ENCODE peak calls at places on chromosomes 16 and 17, in nine cellular contexts. X is body of pancreas, L is IMR-90, O is right lobe of liver, D is heart left ventricle, Z is HCT116, Q is A549, E is upper lobe of left lung, T is K562. R is an unnamed sample.

GRCh38 chr16:19520861-19521331 is 1.0 kb downstream of the GDE1 start:
- ATAC-seq in T (peak), O (no peak), X (no peak), Z (no peak), D (no peak), E (no peak), L (no peak), Q (no peak), R (no peak)

GRCh38 chr16:68434654-68435210 is 13.6 kb downstream of the SMPD3 start:
- ATAC-seq in X (no peak), L (no peak), T (no peak), E (no peak), O (no peak), Q (no peak), Z (no peak), D (no peak), R (no peak)

GRCh38 chr16:83994087-83994486 is 26.0 kb downstream of the NECAB2 start:
- ATAC-seq in X (no peak), D (no peak), Q (peak), T (peak), L (peak), E (peak), O (peak), Z (no peak), R (no peak)

GRCh38 chr17:38591759-38592241 is 14.0 kb downstream of the SRCIN1 start:
- ATAC-seq in Q (no peak), O (peak), L (no peak), E (peak), X (no peak), T (no peak), D (peak), Z (peak), R (no peak)

GRCh38 chr17:82031885-82032627 is 578 bp downstream of the RAC3 start:
- ATAC-seq in X (peak), Q (peak), T (peak), D (no peak), O (peak), Z (peak), E (peak), L (peak), R (no peak)

GRCh38 chr16:78058165-78058564 is 35.8 kb downstream of the CLEC3A start:
- ATAC-seq in Z (no peak), D (no peak), Q (no peak), X (no peak), O (no peak), E (no peak), T (no peak), L (no peak), R (no peak)

GRCh38 chr17:65155622-65156021 is 18.5 kb downstream of the RGS9 start:
- ATAC-seq in Z (no peak), X (no peak), D (no peak), T (no peak), E (no peak), Q (no peak), O (no peak), L (peak), R (no peak)

GRCh38 chr16:50496990-50497389 is 51.2 kb upstream of the NKD1 start:
- ATAC-seq in E (no peak), D (no peak), O (no peak), Q (no peak), L (no peak), T (peak), X (no peak), Z (peak), R (no peak)

GRCh38 chr17:81427446-81428120 is 32.3 kb downstream of the BAHCC1 start:
- ATAC-seq in T (no peak), D (peak), Q (no peak), X (peak), Z (no peak), E (no peak), O (peak), L (no peak), R (no peak)

GRCh38 chr16:51982715-51983680 is 563.9 kb downstream of the TOX3 start:
- ATAC-seq in D (peak), Q (peak), T (no peak), E (peak), O (peak), X (peak), L (peak), Z (no peak), R (no peak)

GRCh38 chr17:78186689-78187595 is at the start of the genes AFMID and TK1:
- ATAC-seq in X (peak), O (peak), Q (peak), T (peak), E (peak), L (peak), D (peak), Z (peak), R (peak)

GRCh38 chr17:73586921-73587680 is 57.1 kb downstream of the SDK2 start:
- ATAC-seq in Q (no peak), T (peak), X (no peak), Z (peak), E (no peak), D (peak), L (no peak), O (no peak), R (no peak)

GRCh38 chr16:89893642-89894548 is 20.5 kb downstream of the TCF25 start:
- ATAC-seq in O (no peak), T (peak), L (no peak), Q (peak), E (peak), Z (no peak), D (no peak), X (no peak), R (no peak)

GRCh38 chr17:35521150-35521549 is 16.3 kb downstream of the SLFN12L start:
- ATAC-seq in D (no peak), O (no peak), X (no peak), T (no peak), Z (no peak), Q (no peak), E (no peak), L (no peak), R (no peak)

GRCh38 chr17:42744806-42745617 is at the start of gene EZH1:
- ATAC-seq in T (peak), O (peak), X (peak), L (peak), Q (peak), E (peak), Z (peak), D (peak), R (peak)

GRCh38 chr16:23222929-23223328 is 40.4 kb downstream of the SCNN1G start:
- ATAC-seq in D (no peak), E (no peak), Q (no peak), L (no peak), Z (no peak), T (no peak), O (no peak), X (no peak), R (no peak)

GRCh38 chr17:64628641-64629040 is 33.5 kb downstream of the SMURF2 start:
- ATAC-seq in O (no peak), X (no peak), Z (no peak), Q (no peak), L (no peak), E (no peak), D (no peak), T (peak), R (no peak)

GRCh38 chr16:27511657-27512056 is 38.1 kb downstream of the GTF3C1 start:
- ATAC-seq in E (no peak), O (no peak), L (no peak), X (no peak), T (no peak), Z (no peak), D (peak), Q (no peak), R (no peak)

GRCh38 chr17:35218901-35219300 is 24.0 kb upstream of the SLFN5 start:
- ATAC-seq in D (peak), Z (no peak), Q (peak), T (no peak), E (peak), X (no peak), O (peak), L (no peak), R (no peak)

GRCh38 chr16:30472328-30472942 is at the start of gene ITGAL:
- ATAC-seq in O (peak), D (peak), L (no peak), Z (no peak), E (peak), T (no peak), Q (no peak), X (no peak), R (no peak)

GRCh38 chr17:74295625-74296547 is 21.9 kb downstream of the DNAI2 start:
- ATAC-seq in D (peak), E (peak), X (no peak), O (peak), Z (no peak), T (peak), Q (peak), L (no peak), R (no peak)

GRCh38 chr16:57392694-57393093 is 11.9 kb upstream of the CCL17 start:
- ATAC-seq in E (no peak), L (no peak), D (no peak), O (no peak), X (peak), Q (no peak), Z (no peak), T (no peak), R (no peak)

GRCh38 chr16:12613131-12613991 is 190.3 kb downstream of the CPPED1 start:
- ATAC-seq in L (no peak), D (no peak), E (no peak), Q (peak), Z (peak), O (peak), T (peak), X (no peak), R (no peak)

GRCh38 chr17:74513987-74514631 is 17.2 kb downstream of the CD300LB start:
- ATAC-seq in X (no peak), Q (peak), D (no peak), E (no peak), L (no peak), Z (peak), O (peak), T (no peak), R (no peak)

GRCh38 chr17:80294210-80294609 is 33.6 kb downstream of the RNF213 start:
- ATAC-seq in E (peak), L (no peak), T (no peak), O (peak), X (no peak), Z (no peak), Q (no peak), D (no peak), R (peak)

GRCh38 chr17:40915721-40916256 is 21.7 kb downstream of the KRT23 start:
- ATAC-seq in E (peak), L (peak), D (no peak), X (peak), Z (peak), Q (peak), T (no peak), O (no peak), R (no peak)

GRCh38 chr17:17032131-17032692 is 10.0 kb upstream of the MPRIP start:
- ATAC-seq in L (peak), Z (peak), X (peak), E (peak), T (no peak), Q (peak), O (peak), D (peak), R (peak)

GRCh38 chr17:82385559-82386255 is 14.1 kb downstream of the UTS2R start:
- ATAC-seq in L (no peak), Z (no peak), T (no peak), O (peak), D (no peak), Q (no peak), E (peak), X (no peak), R (no peak)

GRCh38 chr16:57823836-57824235 is 21.5 kb upstream of the KIFC3 start:
- ATAC-seq in E (no peak), T (no peak), L (no peak), D (no peak), Q (no peak), O (peak), Z (no peak), X (no peak), R (no peak)

GRCh38 chr17:27294689-27295630 is 1.0 kb downstream of the WSB1 start:
- ATAC-seq in X (peak), O (peak), E (peak), Z (peak), L (peak), Q (peak), D (peak), T (peak), R (peak)
- TF ChIP-seq POLR2A in X (peak), O (peak), E (peak), Z (no peak), L (peak), Q (no peak), D (peak), T (no peak), R (peak)

DNA sequence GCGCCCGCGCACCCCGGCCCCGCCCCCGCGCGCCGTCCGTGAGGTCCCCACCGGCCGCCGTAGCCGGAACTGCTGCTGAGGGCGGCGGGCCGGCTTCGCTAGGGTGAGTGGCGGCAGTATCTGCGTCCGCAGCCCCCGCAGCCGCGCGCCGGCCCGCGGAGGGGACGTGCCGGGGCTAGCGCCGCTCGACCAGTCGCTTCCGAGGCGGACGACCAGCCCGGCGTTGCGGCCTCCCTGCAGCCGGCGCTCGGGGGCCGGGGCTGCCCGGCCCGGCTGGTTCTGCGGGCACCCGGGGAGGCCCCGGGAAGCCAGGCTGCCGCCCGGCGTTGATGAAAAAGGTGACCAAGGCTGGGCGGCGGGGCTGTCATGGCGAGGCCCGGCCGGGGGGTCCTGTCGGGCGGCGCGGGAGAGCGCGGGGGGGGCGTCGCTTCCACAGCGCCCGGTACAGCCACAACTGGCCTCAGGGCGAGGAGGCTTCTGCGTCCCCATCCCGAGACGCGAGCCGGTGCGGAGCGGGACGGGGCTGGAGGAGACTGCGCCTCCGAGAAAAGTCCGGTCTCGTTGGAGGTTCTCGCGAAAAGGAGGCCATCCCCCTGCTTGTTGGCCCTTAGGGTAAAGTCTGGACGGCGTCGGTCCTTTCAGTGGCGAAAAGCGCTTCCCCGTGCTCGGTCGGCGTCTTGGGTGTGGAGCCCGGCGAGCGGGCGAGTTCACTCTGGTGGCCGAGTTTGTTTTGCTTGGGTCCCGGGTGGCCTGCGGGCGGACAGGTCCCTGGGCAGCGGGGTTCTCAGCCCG is at the start of gene CRAMP1:
- ATAC-seq in X (peak), Z (no peak), E (no peak), L (no peak), Q (peak), O (no peak), D (no peak), T (peak), R (no peak)
- TF ChIP-seq POLR2A in X (no peak), Z (no peak), E (no peak), L (peak), Q (peak), O (peak), D (peak), T (no peak), R (peak)

GRCh38 chr16:13915033-13915635 is 4.8 kb upstream of the ERCC4 start:
- ATAC-seq in E (no peak), L (no peak), T (no peak), D (no peak), Z (no peak), X (no peak), Q (no peak), O (no peak), R (no peak)
- TF ChIP-seq POLR2A in E (no peak), L (no peak), T (no peak), D (no peak), Z (no peak), X (no peak), Q (no peak), O (no peak), R (no peak)

DNA sequence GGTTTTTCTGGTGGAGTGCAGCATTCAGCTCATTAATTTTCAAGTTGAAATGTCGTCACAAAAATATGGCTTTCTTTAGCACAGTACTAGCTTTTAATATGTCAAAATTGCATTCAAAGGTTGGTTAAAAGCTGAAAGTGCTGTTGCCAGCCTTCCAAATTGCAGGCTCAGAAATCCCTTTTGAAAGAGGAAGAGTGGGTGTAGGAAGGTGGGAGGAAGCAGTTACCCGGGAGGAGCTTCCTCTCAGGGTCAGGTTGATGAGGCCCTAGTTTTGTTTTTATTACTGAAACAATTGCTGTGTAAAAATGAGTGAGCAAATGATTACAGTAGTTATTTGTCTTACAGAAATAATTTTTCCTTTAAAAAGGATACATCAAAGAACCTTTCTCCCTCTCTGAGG is 41.4 kb downstream of the SEC14L1 start:
- ATAC-seq in O (peak), T (no peak), Z (no peak), L (no peak), D (peak), X (no peak), Q (no peak), E (peak), R (no peak)
- TF ChIP-seq POLR2A in O (no peak), T (no peak), Z (no peak), L (no peak), D (no peak), X (no peak), Q (no peak), E (no peak), R (no peak)

DNA sequence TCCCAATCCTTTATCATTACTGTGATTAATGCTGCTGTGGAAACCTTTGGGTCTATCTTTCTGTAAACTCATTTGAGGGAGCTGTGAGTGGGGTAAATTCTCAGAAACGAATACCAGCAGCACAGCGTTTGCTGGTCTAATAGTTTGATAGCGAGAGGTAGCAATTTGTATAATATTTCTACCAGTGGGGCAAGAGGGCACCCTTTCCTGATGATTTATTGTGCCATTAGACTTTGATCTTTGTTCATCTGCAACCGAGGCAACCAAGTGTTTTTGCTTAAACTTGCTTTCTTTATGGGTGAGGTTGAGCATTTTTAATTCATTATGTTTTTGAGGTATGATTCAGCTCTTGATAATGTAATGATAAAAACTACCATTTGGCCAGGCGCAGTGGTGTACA is 81.2 kb downstream of the PLCG2 start:
- ATAC-seq in O (no peak), T (no peak), X (no peak), Q (no peak), Z (no peak), E (no peak), L (no peak), D (no peak), R (no peak)
- TF ChIP-seq POLR2A in O (no peak), T (no peak), X (no peak), Q (no peak), Z (no peak), E (no peak), L (no peak), D (no peak), R (no peak)

GRCh38 chr17:48678141-48678971 is 44.0 kb downstream of the PRAC1 start:
- ATAC-seq in X (peak), E (peak), D (peak), L (peak), Z (peak), T (peak), Q (peak), O (peak), R (peak)

GRCh38 chr17:48679385-48680096 is 42.8 kb downstream of the PRAC1 start:
- ATAC-seq in Q (no peak), O (no peak), D (no peak), L (no peak), E (no peak), T (no peak), Z (no peak), X (no peak), R (no peak)

GRCh38 chr17:48676963-48677558 is 45.3 kb downstream of the PRAC1 start:
- ATAC-seq in E (no peak), Q (no peak), Z (no peak), T (no peak), L (no peak), X (no peak), D (no peak), O (no peak), R (no peak)

GRCh38 chr17:48681609-48682008 is 40.7 kb downstream of the PRAC1 start:
- ATAC-seq in E (no peak), Z (no peak), T (no peak), X (no peak), Q (no peak), D (no peak), L (no peak), O (no peak), R (no peak)
- TF ChIP-seq POLR2A in E (no peak), Z (no peak), T (no peak), X (no peak), Q (no peak), D (no peak), L (no peak), O (no peak), R (no peak)

GRCh38 chr17:2041561-2042354 is at the start of gene OVCA2:
- ATAC-seq in E (peak), D (peak), Q (peak), L (peak), Z (peak), O (peak), X (peak), T (peak), R (peak)
- TF ChIP-seq POLR2A in E (peak), D (peak), Q (peak), L (peak), Z (peak), O (peak), X (peak), T (peak), R (peak)

DNA sequence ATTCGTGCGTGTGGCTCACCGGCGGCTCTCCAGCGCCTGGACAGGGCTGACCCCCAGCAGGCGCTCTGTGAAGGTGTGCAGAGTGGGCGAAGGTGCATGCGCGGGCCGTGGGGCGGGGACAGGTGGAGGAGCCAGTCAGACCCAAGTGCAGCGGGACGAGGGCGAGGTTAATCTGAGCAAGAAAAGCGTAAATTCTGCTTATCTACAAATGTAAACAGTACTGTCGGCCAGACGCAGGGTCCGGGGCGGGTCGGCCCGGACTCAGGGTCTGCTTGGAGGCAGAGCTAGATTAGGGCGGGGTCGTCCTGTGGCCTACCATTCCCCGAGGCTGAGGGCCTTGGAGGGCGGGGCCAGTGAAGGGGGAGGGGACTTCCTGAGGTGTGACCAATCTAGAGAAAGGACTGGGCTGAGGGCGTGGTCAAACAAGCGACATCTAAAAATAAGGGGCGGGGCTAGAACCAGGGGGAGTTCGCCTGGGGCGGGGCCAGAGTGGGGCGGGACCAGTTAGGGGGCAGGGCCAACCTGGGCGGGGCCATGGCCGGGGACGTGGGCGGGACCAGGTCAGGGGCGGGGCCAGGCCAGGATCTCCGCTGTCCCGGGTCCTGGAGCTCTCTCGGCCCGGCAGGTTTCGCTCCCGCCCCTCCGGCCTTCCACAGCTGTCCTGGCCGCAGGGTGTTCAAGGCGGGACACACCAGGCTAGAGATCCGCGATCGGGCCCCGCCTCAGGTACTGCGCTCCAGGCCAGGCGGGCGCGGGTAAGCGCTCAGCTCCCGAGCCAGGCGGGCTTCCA is at the start of gene SEC14L5:
- ATAC-seq in D (peak), T (peak), Q (peak), Z (peak), E (peak), X (peak), O (peak), L (peak), R (peak)
- TF ChIP-seq POLR2A in D (no peak), T (no peak), Q (no peak), Z (no peak), E (no peak), X (peak), O (peak), L (no peak), R (peak)

GRCh38 chr16:11224096-11224893 is 31.7 kb downstream of the SOCS1 start:
- ATAC-seq in L (no peak), D (peak), Z (peak), Q (peak), X (peak), E (peak), O (peak), T (peak), R (peak)
- TF ChIP-seq POLR2A in L (no peak), D (no peak), Z (no peak), Q (no peak), X (no peak), E (no peak), O (no peak), T (no peak), R (no peak)

R was measured in gastroesophageal sphincter.